ENCODE peak calls at places on chromosome 1, in five cellular contexts. J is effector CD8-positive, alpha-beta T cell; F is right cardiac atrium; P is neural crest cell; L is stimulated activated CD4-positive, alpha-beta T cell treated with anti-CD3 and anti-CD28 coated beads, Interleukin-12 subunit alpha, Interleukin-12 subunit beta, amount 100 ng/mL, for 4 hours. G is an unnamed sample.

GRCh38 chr1:35461966-35462651 is 95.1 kb downstream of the KIAA0319L start:
- DNase-seq in J (no peak), F (no peak), P (no peak), L (no peak), G (no peak)

GRCh38 chr1:174965006-174965971 is 34.5 kb upstream of the CACYBP start:
- DNase-seq in J (no peak), F (no peak), P (no peak), L (no peak), G (no peak)

GRCh38 chr1:226548281-226549093 is at the start of gene STUM:
- DNase-seq in J (no peak), F (peak), P (peak), L (peak), G (no peak)

GRCh38 chr1:150159550-150159949 is 9.8 kb downstream of the PLEKHO1 start:
- DNase-seq in J (no peak), F (peak), P (no peak), L (no peak), G (no peak)

GRCh38 chr1:208304193-208304712 is 60.1 kb upstream of the PLXNA2 start:
- DNase-seq in J (no peak), F (no peak), P (no peak), L (no peak), G (no peak)

GRCh38 chr1:23793018-23793781 is 2.3 kb downstream of the LYPLA2 start:
- DNase-seq in J (peak), F (peak), P (no peak), L (no peak), G (no peak)

GRCh38 chr1:184416921-184417320 is 30.1 kb downstream of the C1orf21 start:
- DNase-seq in J (no peak), F (no peak), P (no peak), L (no peak), G (no peak)

GRCh38 chr1:76138217-76138616 is 63.7 kb downstream of the ST6GALNAC3 start:
- DNase-seq in J (no peak), F (no peak), P (no peak), L (no peak), G (no peak)

GRCh38 chr1:246280551-246280950 is 226.5 kb downstream of the SMYD3 start:
- DNase-seq in J (no peak), F (no peak), P (no peak), L (no peak), G (no peak)

GRCh38 chr1:154416496-154417337 is 11.6 kb downstream of the IL6R start:
- DNase-seq in J (no peak), F (no peak), P (no peak), L (no peak), G (peak)

GRCh38 chr1:11384170-11384554 is 94.8 kb upstream of the DISP3 start:
- DNase-seq in J (no peak), F (no peak), P (no peak), L (no peak), G (no peak)

GRCh38 chr1:9294910-9295636 is 2.4 kb downstream of the SPSB1 start:
- DNase-seq in J (no peak), F (peak), P (no peak), L (no peak), G (no peak)

GRCh38 chr1:180672105-180672504 is 40.3 kb downstream of the XPR1 start:
- DNase-seq in J (no peak), F (no peak), P (no peak), L (no peak), G (no peak)

GRCh38 chr1:170461362-170461761 is 70.6 kb upstream of the GORAB start:
- DNase-seq in J (no peak), F (no peak), P (no peak), L (no peak), G (no peak)

G was measured in omental fat pad.